ENCODE peak calls at places on chromosome 7, in seven cellular contexts. A, Y, D, X, S, V and Z are unnamed samples.

GRCh38 chr7:2863461-2864066 is 19.5 kb upstream of the GNA12 start:
- DNase-seq in A (peak; percentile 65), Y (no peak), D (peak; percentile 69), X (peak; percentile 96), S (peak; percentile 84), V (peak; percentile 59), Z (peak; percentile 95)

GRCh38 chr7:80916770-80917681 is 1.8 kb downstream of the SEMA3C start:
- DNase-seq in A (peak; percentile 56), Y (no peak), D (no peak), X (no peak), S (no peak), V (no peak), Z (peak; percentile 66)

GRCh38 chr7:24767878-24768569 is 10.8 kb upstream of the GSDME start:
- DNase-seq in A (no peak), Y (no peak), D (no peak), X (no peak), S (no peak), V (no peak), Z (no peak)

GRCh38 chr7:150739045-150739432 is 1.8 kb downstream of the GIMAP5 start:
- DNase-seq in A (no peak), Y (no peak), D (no peak), X (no peak), S (no peak), V (no peak), Z (no peak)

GRCh38 chr7:69825031-69825681 is 226.9 kb downstream of the AUTS2 start:
- DNase-seq in A (no peak), Y (no peak), D (no peak), X (no peak), S (no peak), V (no peak), Z (no peak)

GRCh38 chr7:102412548-102412947 is 16.4 kb downstream of the PRKRIP1 start:
- DNase-seq in A (no peak), Y (peak; percentile 76), D (no peak), X (no peak), S (no peak), V (peak; percentile 65), Z (peak; percentile 40)

GRCh38 chr7:44533301-44534055 is 7.7 kb downstream of the NPC1L1 start:
- DNase-seq in A (no peak), Y (no peak), D (no peak), X (no peak), S (no peak), V (no peak), Z (peak; percentile 4)

GRCh38 chr7:76037310-76037709 is 10.5 kb downstream of the STYXL1 start:
- DNase-seq in A (no peak), Y (no peak), D (no peak), X (no peak), S (peak; percentile 13), V (no peak), Z (peak; percentile 65)

GRCh38 chr7:1109581-1110310 is 21.8 kb downstream of the GPER1 start:
- DNase-seq in A (no peak), Y (no peak), D (no peak), X (peak; percentile 66), S (no peak), V (no peak), Z (no peak)

GRCh38 chr7:33351709-33352108 is 222.3 kb downstream of the BBS9 start:
- DNase-seq in A (no peak), Y (no peak), D (no peak), X (no peak), S (no peak), V (no peak), Z (no peak)

GRCh38 chr7:68720722-68721121 is 877.6 kb upstream of the AUTS2 start:
- DNase-seq in A (no peak), Y (no peak), D (no peak), X (no peak), S (no peak), V (no peak), Z (no peak)

GRCh38 chr7:26549281-26549943 is 257.8 kb downstream of the SNX10 start:
- DNase-seq in A (peak; percentile 56), Y (no peak), D (no peak), X (no peak), S (no peak), V (no peak), Z (peak; percentile 82)

GRCh38 chr7:148211641-148212040 is 378.9 kb upstream of the C7orf33 start:
- DNase-seq in A (no peak), Y (no peak), D (no peak), X (no peak), S (no peak), V (no peak), Z (peak; percentile 4)

GRCh38 chr7:142478479-142479220 is 220.8 kb upstream of the PRSS58 start:
- DNase-seq in A (no peak), Y (no peak), D (peak; percentile 48), X (no peak), S (no peak), V (no peak), Z (peak; percentile 80)

GRCh38 chr7:155258233-155258575 is 39.5 kb upstream of the INSIG1 start:
- DNase-seq in A (peak; percentile 32), Y (no peak), D (no peak), X (no peak), S (peak; percentile 37), V (no peak), Z (peak; percentile 94)

GRCh38 chr7:107854989-107855388 is 36.0 kb upstream of the DLD start:
- DNase-seq in A (no peak), Y (no peak), D (no peak), X (no peak), S (no peak), V (no peak), Z (peak; percentile 82)

GRCh38 chr7:158563911-158564647 is 23.5 kb downstream of the PTPRN2 start:
- DNase-seq in A (no peak), Y (no peak), D (no peak), X (no peak), S (no peak), V (no peak), Z (no peak)

GRCh38 chr7:44046321-44047061 is 2.0 kb downstream of the DBNL start:
- DNase-seq in A (no peak), Y (no peak), D (no peak), X (no peak), S (no peak), V (no peak), Z (no peak)

GRCh38 chr7:128829391-128830166 is 627 bp upstream of the FLNC start:
- DNase-seq in A (no peak), Y (no peak), D (no peak), X (no peak), S (no peak), V (no peak), Z (no peak)

GRCh38 chr7:45133877-45134276 is 22.4 kb upstream of the TBRG4 start:
- DNase-seq in A (no peak), Y (no peak), D (no peak), X (no peak), S (no peak), V (no peak), Z (no peak)

GRCh38 chr7:102312317-102312716 is 25.6 kb downstream of the SH2B2 start:
- DNase-seq in A (no peak), Y (no peak), D (no peak), X (no peak), S (no peak), V (no peak), Z (no peak)

GRCh38 chr7:130374507-130374906 is 5.8 kb upstream of the CPA1 start:
- DNase-seq in A (no peak), Y (no peak), D (no peak), X (no peak), S (no peak), V (no peak), Z (no peak)

GRCh38 chr7:115933463-115933862 is 97.1 kb downstream of the TFEC start:
- DNase-seq in A (no peak), Y (no peak), D (no peak), X (no peak), S (no peak), V (no peak), Z (peak; percentile 18)

GRCh38 chr7:67636363-67637355 is 640.0 kb downstream of the TYW1 start:
- DNase-seq in A (no peak), Y (peak; percentile 23), D (no peak), X (no peak), S (no peak), V (no peak), Z (no peak)
- TF ChIP-seq CTCF in A (no peak), Y (no peak), D (no peak), X (no peak), S (no peak), V (no peak), Z (no peak)

DNA sequence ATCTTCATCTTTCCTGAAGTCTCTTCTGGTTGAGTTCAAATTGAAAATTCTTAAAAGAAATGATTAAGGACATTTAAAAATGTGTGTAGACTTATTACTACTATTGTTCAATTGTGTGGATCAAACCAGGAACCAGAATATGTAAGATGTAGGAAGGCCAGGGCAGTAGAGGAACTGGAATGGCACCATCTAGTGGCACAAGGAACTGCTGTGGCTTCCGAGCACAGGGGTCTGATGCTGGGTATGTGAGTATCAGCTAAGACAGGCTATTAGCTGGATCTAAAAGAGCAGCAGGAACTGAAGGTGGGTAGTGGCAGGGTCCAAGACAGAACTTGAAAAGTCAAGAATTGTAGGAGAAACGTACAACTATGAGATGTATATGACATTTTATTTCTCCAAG is 247.3 kb downstream of the SEMA3A start:
- DNase-seq in A (no peak), Y (peak; percentile 28), D (peak; percentile 19), X (peak; percentile 17), S (no peak), V (no peak), Z (peak; percentile 33)
- TF ChIP-seq CTCF in A (peak; percentile 58), Y (no peak), D (peak; percentile 20), X (peak; percentile 26), S (peak; percentile 37), V (no peak), Z (peak; percentile 27)

DNA sequence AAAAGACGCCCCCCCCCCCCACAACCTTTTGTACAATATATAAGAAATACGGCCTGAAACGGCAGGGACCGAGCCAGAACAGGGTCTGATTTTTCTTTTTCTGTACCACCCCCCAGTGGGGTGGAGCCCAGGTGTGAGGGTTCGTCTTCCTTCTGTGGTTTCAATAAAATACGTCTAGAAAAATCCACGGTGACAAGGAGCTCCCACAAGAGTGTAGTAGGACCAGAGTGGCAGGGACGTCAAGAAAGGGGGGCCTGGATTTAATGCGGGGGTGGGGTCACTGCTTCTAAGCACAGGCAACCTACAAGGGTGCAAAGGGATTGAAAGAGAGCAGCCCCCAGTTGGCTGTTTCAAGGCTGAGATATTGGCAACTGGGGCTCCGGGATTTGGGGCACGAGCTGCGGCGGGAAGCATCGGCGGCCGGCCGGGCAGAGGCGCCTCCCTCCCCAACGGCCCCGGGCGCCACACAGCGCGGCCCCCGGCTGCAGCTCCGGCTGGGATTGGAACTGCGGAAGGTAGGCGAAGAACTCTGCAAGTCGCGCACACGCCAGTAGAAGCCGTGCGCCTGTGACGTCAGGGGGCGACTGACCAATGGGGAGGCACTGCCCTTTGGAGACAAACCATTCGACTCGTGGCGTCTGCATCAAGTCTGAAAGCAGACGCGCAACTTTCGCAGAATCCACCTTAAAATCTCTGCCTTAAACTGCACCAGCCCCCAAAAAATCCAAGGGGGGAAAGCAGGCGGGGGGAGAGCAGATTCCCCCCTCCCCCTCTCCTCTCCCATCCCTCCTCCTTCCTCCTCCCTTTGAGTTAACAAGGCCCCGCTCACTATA is at the start of gene DLX6:
- DNase-seq in A (peak; percentile 35), Y (peak; percentile 79), D (no peak), X (peak; percentile 74), S (no peak), V (no peak), Z (peak; percentile 69)
- TF ChIP-seq CTCF in A (no peak), Y (no peak), D (no peak), X (no peak), S (no peak), V (no peak), Z (no peak)

DNA sequence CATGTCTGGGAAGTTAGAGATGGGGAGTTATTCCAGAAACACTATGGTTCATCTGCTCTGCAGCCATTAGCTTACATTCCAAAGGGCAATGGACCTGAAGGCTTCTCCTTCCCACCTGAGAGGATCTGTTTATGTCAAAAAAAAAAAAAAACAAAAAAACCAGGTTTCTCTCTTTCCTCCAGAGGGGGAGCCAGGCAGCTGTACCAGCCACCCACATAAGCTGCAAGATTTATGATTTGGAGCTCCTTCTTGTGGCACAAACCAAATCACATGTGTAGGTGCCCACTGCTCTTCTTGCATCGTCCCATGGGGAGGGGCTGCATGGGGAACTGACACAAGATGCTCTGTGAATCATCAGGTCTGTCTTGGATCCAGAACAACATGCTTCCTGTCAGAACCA is 231.6 kb upstream of the IGFBP3 start:
- DNase-seq in A (no peak), Y (no peak), D (no peak), X (no peak), S (no peak), V (no peak), Z (no peak)
- TF ChIP-seq CTCF in A (peak; percentile 20), Y (no peak), D (peak; percentile 46), X (no peak), S (peak; percentile 6), V (no peak), Z (peak; percentile 15)